ENCODE peak calls at places on chromosomes 1 and 21, in five cellular contexts. D is IMR-90, T is cardiac fibroblast, N is GM13976, G is astrocyte. B is an unnamed sample.

GRCh38 chr21:18499761-18500376 is 96.3 kb upstream of the TMPRSS15 start:
- DNase-seq in D (peak), T (peak), N (no peak), G (peak), B (peak)

GRCh38 chr1:68011786-68012375 is 38.5 kb downstream of the DIRAS3 start:
- DNase-seq in D (peak), T (peak), N (no peak), G (peak), B (peak)

GRCh38 chr1:178945763-178946266 is 74.9 kb upstream of the ANGPTL1 start:
- DNase-seq in D (peak), T (no peak), N (no peak), G (peak), B (no peak)

GRCh38 chr1:203328714-203329122 is 22.2 kb downstream of the FMOD start:
- DNase-seq in D (no peak), T (peak), N (no peak), G (peak), B (no peak)

GRCh38 chr21:30710499-30710898 is 8.1 kb downstream of the KRTAP21-3 start:
- DNase-seq in D (no peak), T (no peak), N (no peak), G (no peak), B (peak)

GRCh38 chr1:159429074-159429861 is 2.7 kb upstream of the OR10J4 start:
- DNase-seq in D (peak), T (peak), N (no peak), G (peak), B (peak)

GRCh38 chr1:222093518-222093917 is 351.6 kb upstream of the DUSP10 start:
- DNase-seq in D (no peak), T (no peak), N (no peak), G (no peak), B (no peak)

GRCh38 chr1:172278478-172278877 is 142.0 kb upstream of the C1orf105 start:
- DNase-seq in D (peak), T (peak), N (no peak), G (peak), B (peak)

GRCh38 chr1:235866207-235866912 is at the start of gene LYST:
- DNase-seq in D (peak), T (peak), N (peak), G (no peak), B (peak)

GRCh38 chr1:64572222-64572900 is 102.4 kb downstream of the CACHD1 start:
- DNase-seq in D (no peak), T (no peak), N (no peak), G (no peak), B (peak)

GRCh38 chr1:106536741-106537140 is 519.7 kb upstream of the PRMT6 start:
- DNase-seq in D (no peak), T (no peak), N (no peak), G (peak), B (no peak)

GRCh38 chr1:165898837-165899236 is 71.4 kb downstream of the UCK2 start:
- DNase-seq in D (peak), T (peak), N (no peak), G (peak), B (peak)

GRCh38 chr1:55575571-55576279 is 360.6 kb upstream of the USP24 start:
- DNase-seq in D (no peak), T (no peak), N (no peak), G (no peak), B (no peak)

GRCh38 chr1:38787041-38787440 is 72.5 kb downstream of the RRAGC start:
- DNase-seq in D (no peak), T (no peak), N (no peak), G (no peak), B (no peak)

GRCh38 chr21:29638138-29638537 is 301.7 kb downstream of the GRIK1 start:
- DNase-seq in D (no peak), T (no peak), N (no peak), G (no peak), B (no peak)

GRCh38 chr1:231937013-231937754 is 310.6 kb downstream of the DISC1 start:
- DNase-seq in D (no peak), T (peak), N (no peak), G (no peak), B (peak)

GRCh38 chr1:212507361-212507760 is 74.6 kb downstream of the NENF start:
- DNase-seq in D (no peak), T (no peak), N (no peak), G (no peak), B (no peak)

GRCh38 chr21:44686000-44686781 is 4.2 kb upstream of the KRTAP12-1 start:
- DNase-seq in D (no peak), T (no peak), N (no peak), G (no peak), B (no peak)

GRCh38 chr1:64655861-64656260 is 89.0 kb upstream of the RAVER2 start:
- DNase-seq in D (no peak), T (no peak), N (no peak), G (no peak), B (no peak)

GRCh38 chr1:16324456-16324890 is 27.8 kb downstream of the FBXO42 start:
- DNase-seq in D (peak), T (peak), N (no peak), G (peak), B (peak)

GRCh38 chr21:25572895-25573310 is 34.4 kb downstream of the MRPL39 start:
- DNase-seq in D (peak), T (peak), N (no peak), G (peak), B (no peak)

GRCh38 chr1:23590058-23590783 is 30.9 kb upstream of the ID3 start:
- DNase-seq in D (peak), T (no peak), N (peak), G (no peak), B (no peak)

GRCh38 chr1:212428496-212428895 is 4.2 kb upstream of the NENF start:
- DNase-seq in D (no peak), T (peak), N (no peak), G (no peak), B (peak)

GRCh38 chr1:23533288-23534130 is 2.5 kb upstream of the E2F2 start:
- DNase-seq in D (no peak), T (no peak), N (no peak), G (no peak), B (no peak)

GRCh38 chr1:20281801-20282200 is 8.9 kb upstream of the VWA5B1 start:
- DNase-seq in D (peak), T (no peak), N (no peak), G (peak), B (no peak)

GRCh38 chr1:13888351-13888996 is 188.5 kb downstream of the PRDM2 start:
- DNase-seq in D (no peak), T (no peak), N (no peak), G (no peak), B (no peak)

GRCh38 chr1:107526524-107527198 is 385.8 kb downstream of the NTNG1 start:
- DNase-seq in D (no peak), T (no peak), N (no peak), G (no peak), B (no peak)

GRCh38 chr1:209627349-209628196 is 24.7 kb downstream of the LAMB3 start:
- DNase-seq in D (peak), T (peak), N (peak), G (peak), B (peak)

GRCh38 chr1:226646026-226646869 is 92.8 kb downstream of the ITPKB start:
- DNase-seq in D (no peak), T (no peak), N (no peak), G (no peak), B (no peak)

GRCh38 chr1:178172939-178173338 is 79.0 kb downstream of the RASAL2 start:
- DNase-seq in D (peak), T (peak), N (no peak), G (peak), B (peak)

GRCh38 chr1:29453502-29454240 is 217.3 kb downstream of the PTPRU start:
- DNase-seq in D (peak), T (peak), N (peak), G (peak), B (peak)
- TF ChIP-seq CTCF in D (peak), T (no peak), N (no peak), G (peak), B (peak)

DNA sequence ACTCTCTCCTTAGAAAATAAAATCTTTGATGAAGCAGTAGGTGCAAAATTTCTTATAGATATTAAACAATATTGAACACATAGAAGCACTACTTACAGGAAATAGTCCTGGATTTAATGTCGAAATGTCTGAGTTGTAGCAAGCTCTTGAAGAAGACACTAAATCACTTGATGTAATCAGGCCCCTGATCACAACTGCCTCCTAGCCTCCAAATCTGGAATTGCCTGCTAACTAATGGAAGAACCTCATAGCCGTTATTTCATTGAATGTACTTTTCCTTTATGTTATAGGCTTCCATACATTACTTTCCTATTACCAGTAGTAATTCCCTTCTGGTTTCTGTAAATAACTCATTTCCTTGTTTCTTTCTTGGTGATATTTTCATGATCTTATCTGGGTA is 675.7 kb upstream of the CHRM3 start:
- DNase-seq in D (peak), T (peak), N (no peak), G (no peak), B (peak)
- TF ChIP-seq CTCF in D (peak), T (peak), N (no peak), G (no peak), B (no peak)

GRCh38 chr1:155273134-155273982 is at the start of gene CLK2:
- DNase-seq in D (peak), T (peak), N (peak), G (peak), B (peak)

GRCh38 chr1:155282488-155283086 is 5.3 kb downstream of the HCN3 start:
- DNase-seq in D (no peak), T (no peak), N (no peak), G (no peak), B (no peak)

GRCh38 chr1:155277070-155277895 is at the start of gene HCN3:
- DNase-seq in D (peak), T (peak), N (peak), G (peak), B (peak)

GRCh38 chr1:155278689-155279160 is 1.5 kb downstream of the HCN3 start:
- DNase-seq in D (peak), T (no peak), N (no peak), G (no peak), B (no peak)

DNA sequence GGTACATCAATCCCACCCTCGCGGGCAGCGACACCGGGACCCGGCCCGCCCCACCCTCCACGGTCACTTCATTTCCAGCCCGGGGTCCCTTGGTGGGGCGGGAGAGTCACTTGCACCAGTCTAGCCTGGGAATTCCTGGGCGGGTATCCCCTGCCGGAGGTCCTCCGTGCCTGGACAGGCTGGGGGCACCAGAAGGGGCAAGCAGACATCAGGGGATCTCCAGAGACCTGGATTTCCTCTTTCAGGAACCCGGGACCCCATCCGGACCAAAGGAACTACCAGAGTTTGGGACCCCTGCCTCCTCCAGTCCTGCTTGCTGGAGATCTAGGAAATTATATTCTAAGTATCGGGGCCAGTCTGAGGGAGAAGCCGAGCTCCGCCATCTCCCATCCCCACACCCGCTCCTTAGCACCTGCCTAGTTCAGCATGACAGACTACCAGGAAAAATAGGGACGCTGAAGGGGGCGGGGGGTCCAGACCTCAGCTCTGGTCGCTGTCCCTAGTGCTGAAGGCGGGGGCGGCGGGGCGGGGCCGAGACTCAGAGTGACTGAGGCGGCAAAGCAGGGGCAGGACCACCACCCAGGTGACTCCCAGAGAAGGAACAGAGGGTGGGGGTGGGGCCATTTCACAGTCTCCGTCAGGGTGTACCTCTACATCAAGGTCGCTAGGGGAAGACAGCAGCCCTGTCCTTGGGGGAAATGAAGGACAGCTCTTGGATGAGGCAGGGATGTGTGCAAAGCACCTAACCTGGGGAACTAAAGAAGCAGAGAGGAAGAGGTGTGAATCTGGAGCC is 829 bp downstream of the HCN3 start:
- DNase-seq in D (peak), T (peak), N (peak), G (no peak), B (peak)
- TF ChIP-seq CTCF in D (peak), T (peak), N (peak), G (no peak), B (peak)

DNA sequence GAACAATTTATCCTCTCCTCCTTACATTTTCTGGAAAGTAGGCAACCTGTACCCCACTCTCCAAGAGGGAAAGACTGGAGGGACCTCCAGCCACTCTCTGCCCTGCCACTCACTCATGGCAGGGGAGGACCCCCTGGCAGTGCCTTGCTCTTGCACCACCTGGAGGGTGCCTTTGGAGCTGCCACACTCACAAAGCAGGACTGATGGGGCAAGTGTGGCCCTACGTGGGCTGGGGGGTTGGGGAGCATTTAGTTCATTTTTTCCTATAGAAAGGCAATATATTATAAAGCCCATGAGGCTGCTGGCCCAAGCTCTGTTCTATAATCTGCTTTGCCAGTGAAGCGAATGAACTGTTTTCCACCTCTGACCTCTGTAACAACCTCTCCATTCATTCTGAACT is 50.3 kb downstream of the GPR161 start:
- DNase-seq in D (no peak), T (no peak), N (no peak), G (no peak), B (no peak)
- TF ChIP-seq CTCF in D (no peak), T (no peak), N (peak), G (no peak), B (no peak)

GRCh38 chr1:54274881-54275280 is 74.9 kb downstream of the MRPL37 start:
- DNase-seq in D (no peak), T (no peak), N (no peak), G (no peak), B (no peak)

GRCh38 chr1:54274448-54274847 is 74.5 kb downstream of the MRPL37 start:
- DNase-seq in D (no peak), T (no peak), N (no peak), G (no peak), B (no peak)

GRCh38 chr1:54273837-54274192 is 73.8 kb downstream of the MRPL37 start:
- DNase-seq in D (no peak), T (peak), N (no peak), G (no peak), B (no peak)

GRCh38 chr1:54276617-54277450 is 76.9 kb downstream of the MRPL37 start:
- DNase-seq in D (no peak), T (no peak), N (no peak), G (no peak), B (no peak)

GRCh38 chr1:54275349-54275748 is 75.4 kb downstream of the MRPL37 start:
- DNase-seq in D (peak), T (peak), N (no peak), G (peak), B (peak)
- TF ChIP-seq CTCF in D (peak), T (peak), N (no peak), G (no peak), B (no peak)

DNA sequence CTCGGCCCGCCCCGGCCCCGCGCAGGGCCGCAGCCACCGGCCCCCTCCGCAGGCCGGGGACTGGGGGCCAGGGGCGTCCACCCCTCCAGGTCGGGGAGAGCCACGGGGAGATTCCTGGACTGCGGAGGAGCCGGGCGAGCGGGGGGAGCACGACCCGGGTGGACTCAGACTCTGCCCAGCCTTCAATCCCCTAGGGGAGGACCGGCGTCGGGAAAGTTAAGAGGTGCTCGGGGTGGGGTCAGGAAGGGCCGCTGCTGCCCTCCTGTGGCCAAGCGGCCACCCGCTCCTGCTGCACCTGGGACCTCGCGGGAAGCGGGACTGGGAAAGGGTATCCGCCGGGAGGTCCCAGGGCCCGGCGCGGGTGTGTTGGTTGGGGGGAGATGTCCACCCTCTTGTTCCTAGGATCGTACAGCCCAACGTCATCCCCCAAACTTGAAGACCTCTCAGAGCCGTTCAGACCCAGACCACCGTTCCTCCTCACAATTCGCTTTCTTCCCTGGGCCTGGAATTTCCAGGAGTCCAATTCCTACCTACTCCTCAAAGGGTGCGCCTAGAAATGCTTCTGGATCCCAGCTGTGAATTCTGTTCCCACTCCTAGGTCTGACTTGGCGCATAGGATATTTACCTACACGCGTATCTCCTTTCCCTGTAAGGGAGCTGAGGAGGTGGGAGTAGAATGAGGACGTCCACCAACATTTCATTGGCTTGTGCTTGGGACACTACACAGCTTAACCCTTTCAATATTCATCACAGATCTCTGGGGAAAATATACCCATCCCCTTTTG is 482 bp upstream of the RHOC start:
- DNase-seq in D (peak), T (peak), N (peak), G (peak), B (peak)
- TF ChIP-seq CTCF in D (peak), T (peak), N (peak), G (peak), B (peak)